ENCODE peak calls at places on chromosomes 2 and 18, in four cellular contexts. R is OCI-LY7, G is mesothelial cell of epicardium, O is AG10803. Y is an unnamed sample.

GRCh38 chr18:22045221-22045918 is 124.0 kb upstream of the GATA6 start:
- DNase-seq in R (no peak), G (no peak), O (no peak), Y (no peak)

GRCh38 chr2:165390875-165391274 is 78.6 kb upstream of the CSRNP3 start:
- DNase-seq in R (no peak), G (no peak), O (no peak), Y (no peak)

GRCh38 chr2:196592331-196592911 is 47.1 kb upstream of the CCDC150 start:
- DNase-seq in R (no peak), G (peak), O (peak), Y (no peak)

GRCh38 chr2:166343467-166343866 is 32.3 kb downstream of the SCN9A start:
- DNase-seq in R (peak), G (no peak), O (no peak), Y (peak)

GRCh38 chr2:140508756-140509155 is 1622.1 kb downstream of the LRP1B start:
- DNase-seq in R (no peak), G (no peak), O (no peak), Y (no peak)

GRCh38 chr2:150508497-150509137 is 21.1 kb upstream of the RND3 start:
- DNase-seq in R (no peak), G (no peak), O (no peak), Y (no peak)

GRCh38 chr2:73235315-73236028 is 1.4 kb downstream of the CCT7 start:
- DNase-seq in R (peak), G (no peak), O (no peak), Y (no peak)

GRCh38 chr18:60413944-60414547 is 41.5 kb upstream of the MC4R start:
- DNase-seq in R (peak), G (no peak), O (peak), Y (peak)

GRCh38 chr18:73340135-73340934 is 472.5 kb upstream of the NETO1 start:
- DNase-seq in R (no peak), G (no peak), O (peak), Y (no peak)

GRCh38 chr2:54680397-54681032 is 42.9 kb upstream of the EML6 start:
- DNase-seq in R (peak), G (no peak), O (peak), Y (no peak)

GRCh38 chr2:144163592-144163991 is 356.3 kb downstream of the ZEB2 start:
- DNase-seq in R (no peak), G (no peak), O (no peak), Y (no peak)

GRCh38 chr2:238128061-238129040 is 10.1 kb upstream of the KLHL30 start:
- DNase-seq in R (no peak), G (no peak), O (no peak), Y (no peak)

GRCh38 chr2:225328192-225328591 is 71.3 kb upstream of the NYAP2 start:
- DNase-seq in R (no peak), G (no peak), O (no peak), Y (no peak)

GRCh38 chr2:184743096-184743495 is 144.8 kb downstream of the ZNF804A start:
- DNase-seq in R (no peak), G (no peak), O (no peak), Y (no peak)

GRCh38 chr2:119827866-119828507 is 68.3 kb downstream of the PTPN4 start:
- DNase-seq in R (no peak), G (no peak), O (no peak), Y (no peak)

GRCh38 chr2:201904529-201905420 is 98.4 kb downstream of the CDK15 start:
- DNase-seq in R (peak), G (no peak), O (peak), Y (no peak)

GRCh38 chr18:36942264-36942663 is 113.3 kb downstream of the KIAA1328 start:
- DNase-seq in R (peak), G (no peak), O (peak), Y (peak)

GRCh38 chr2:184203661-184204060 is 394.7 kb upstream of the ZNF804A start:
- DNase-seq in R (no peak), G (no peak), O (no peak), Y (no peak)

DNA sequence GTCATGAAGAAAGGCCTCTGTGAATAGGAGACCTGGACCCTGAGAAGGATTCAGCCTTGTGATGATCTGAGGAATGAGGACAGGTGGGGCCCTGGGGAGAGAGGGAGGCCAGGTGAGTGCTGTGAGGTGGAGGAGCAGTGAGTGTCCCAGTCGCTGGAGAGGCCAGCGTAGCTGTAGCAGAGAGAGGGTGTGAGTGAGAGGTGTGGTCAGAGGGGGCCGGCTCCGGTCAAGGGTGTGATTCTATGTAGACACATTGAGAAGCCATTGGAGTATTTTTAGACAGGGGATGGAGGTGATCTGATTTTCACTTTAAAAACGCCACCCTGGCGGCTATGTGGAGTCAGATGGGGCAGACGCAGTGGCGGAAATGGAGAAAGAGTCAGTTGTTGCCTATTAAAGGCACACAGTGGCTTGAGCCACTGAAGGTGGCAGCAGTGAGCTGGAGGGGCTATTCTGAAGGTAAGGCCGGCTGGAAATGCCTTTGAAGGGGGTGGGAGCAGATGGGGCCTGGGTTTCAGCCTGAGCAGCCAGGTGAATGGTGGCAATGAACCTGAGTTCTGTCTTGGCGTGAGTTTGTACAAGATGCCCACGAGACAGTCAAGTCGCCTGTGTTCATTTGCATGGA is 55.6 kb downstream of the GREB1 start:
- DNase-seq in R (no peak), G (no peak), O (no peak), Y (no peak)
- TF ChIP-seq CTCF in R (peak), G (no peak), O (no peak), Y (no peak)

GRCh38 chr2:30373881-30374302 is 73.2 kb upstream of the LCLAT1 start:
- DNase-seq in R (no peak), G (no peak), O (peak), Y (no peak)
- TF ChIP-seq CTCF in R (no peak), G (no peak), O (peak), Y (no peak)

GRCh38 chr2:30826481-30826880 is 19.2 kb upstream of the CAPN13 start:
- DNase-seq in R (no peak), G (no peak), O (no peak), Y (no peak)
- TF ChIP-seq CTCF in R (no peak), G (no peak), O (no peak), Y (no peak)

GRCh38 chr18:75173125-75173432 is 35.9 kb downstream of the PTGR3 start:
- DNase-seq in R (peak), G (no peak), O (no peak), Y (no peak)
- TF ChIP-seq CTCF in R (peak), G (no peak), O (no peak), Y (no peak)

DNA sequence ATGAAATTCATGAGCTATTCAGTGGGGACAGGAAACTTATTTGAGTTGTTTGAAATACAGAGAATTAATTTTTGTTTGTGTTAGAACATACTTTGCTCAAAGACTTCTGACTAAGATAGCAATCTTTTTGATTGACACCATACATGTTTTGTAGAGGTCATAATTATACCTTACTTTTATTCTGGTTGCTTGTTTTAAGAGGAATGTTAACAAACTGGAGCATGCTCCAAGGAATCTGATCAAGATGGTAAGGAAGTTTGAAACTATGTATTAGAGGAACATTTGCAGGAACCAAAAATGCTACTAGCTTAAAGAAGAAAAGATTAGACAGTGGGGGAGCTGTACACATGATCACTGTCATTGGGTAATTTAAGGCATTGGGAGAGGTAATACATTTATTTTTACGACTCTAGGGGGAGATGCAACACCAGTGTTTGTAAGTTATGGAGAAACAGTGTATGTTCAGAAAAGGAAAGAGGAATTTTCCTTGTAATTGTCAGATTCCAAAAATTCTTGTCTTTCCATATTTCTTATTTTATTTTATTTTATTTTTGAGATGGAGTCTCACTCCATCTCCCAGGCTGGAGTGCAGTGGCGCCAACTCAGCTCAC is 8.0 kb downstream of the AGFG1 start:
- DNase-seq in R (peak), G (no peak), O (peak), Y (no peak)
- TF ChIP-seq CTCF in R (peak), G (no peak), O (peak), Y (no peak)

GRCh38 chr2:236101311-236101950 is 66.8 kb downstream of the GBX2 start:
- DNase-seq in R (no peak), G (no peak), O (no peak), Y (no peak)
- TF ChIP-seq CTCF in R (no peak), G (no peak), O (no peak), Y (no peak)

GRCh38 chr2:31136000-31136399 is 2.2 kb downstream of the GALNT14 start:
- DNase-seq in R (no peak), G (no peak), O (no peak), Y (no peak)

GRCh38 chr2:31137211-31138036 is 816 bp downstream of the GALNT14 start:
- DNase-seq in R (peak), G (no peak), O (no peak), Y (peak)

GRCh38 chr2:31140151-31140550 is 1.9 kb upstream of the GALNT14 start:
- DNase-seq in R (no peak), G (no peak), O (peak), Y (no peak)

GRCh38 chr2:31136732-31137131 is 1.5 kb downstream of the GALNT14 start:
- DNase-seq in R (peak), G (no peak), O (no peak), Y (no peak)

DNA sequence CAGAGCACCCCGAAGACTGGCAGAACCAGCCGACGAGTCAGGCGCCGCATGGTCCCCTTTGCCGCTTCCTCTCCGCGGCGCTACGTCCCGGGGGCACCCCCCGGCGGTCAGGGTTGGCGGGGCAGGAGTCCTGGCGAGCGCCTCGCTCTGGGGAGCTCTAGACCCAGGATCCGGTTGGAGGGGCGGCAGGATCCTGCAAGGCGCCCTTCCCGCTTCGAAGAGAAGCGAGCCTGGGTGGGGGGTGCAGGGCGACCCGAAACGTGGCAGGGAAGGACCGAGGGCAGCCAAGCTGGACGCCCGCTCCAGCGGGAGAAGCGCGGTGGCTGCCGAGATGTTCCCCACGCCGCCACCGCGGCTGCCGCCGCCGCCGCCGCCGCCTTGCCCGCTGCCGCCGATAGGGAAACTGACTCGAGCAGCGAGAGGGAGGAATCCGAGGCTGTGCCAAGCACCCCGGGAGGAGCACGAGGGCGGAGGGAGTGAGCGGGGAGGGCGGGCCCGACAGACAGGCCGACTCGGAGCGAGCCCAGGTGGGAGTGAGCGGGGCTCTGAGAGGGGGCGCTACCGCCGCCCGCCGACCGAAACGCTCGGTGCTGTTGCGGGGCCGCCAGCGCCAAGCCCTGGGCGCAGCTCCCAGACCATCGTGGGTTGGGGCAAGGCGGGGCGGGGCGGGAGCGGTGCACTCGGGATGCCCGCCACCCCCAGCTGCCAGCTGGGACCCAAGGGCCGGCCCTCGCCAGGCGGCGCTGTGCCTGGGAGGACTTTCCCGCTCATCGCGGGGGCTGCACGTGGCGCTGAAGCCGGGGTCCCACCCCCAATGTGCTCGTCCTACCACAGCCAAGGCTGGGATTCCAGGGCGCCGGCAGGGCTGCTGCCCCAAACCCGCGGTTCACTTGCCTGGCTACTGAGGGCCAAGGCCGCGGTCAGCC is at the start of gene GALNT14:
- DNase-seq in R (peak), G (peak), O (peak), Y (peak)
- TF ChIP-seq CTCF in R (peak), G (peak), O (peak), Y (peak)

DNA sequence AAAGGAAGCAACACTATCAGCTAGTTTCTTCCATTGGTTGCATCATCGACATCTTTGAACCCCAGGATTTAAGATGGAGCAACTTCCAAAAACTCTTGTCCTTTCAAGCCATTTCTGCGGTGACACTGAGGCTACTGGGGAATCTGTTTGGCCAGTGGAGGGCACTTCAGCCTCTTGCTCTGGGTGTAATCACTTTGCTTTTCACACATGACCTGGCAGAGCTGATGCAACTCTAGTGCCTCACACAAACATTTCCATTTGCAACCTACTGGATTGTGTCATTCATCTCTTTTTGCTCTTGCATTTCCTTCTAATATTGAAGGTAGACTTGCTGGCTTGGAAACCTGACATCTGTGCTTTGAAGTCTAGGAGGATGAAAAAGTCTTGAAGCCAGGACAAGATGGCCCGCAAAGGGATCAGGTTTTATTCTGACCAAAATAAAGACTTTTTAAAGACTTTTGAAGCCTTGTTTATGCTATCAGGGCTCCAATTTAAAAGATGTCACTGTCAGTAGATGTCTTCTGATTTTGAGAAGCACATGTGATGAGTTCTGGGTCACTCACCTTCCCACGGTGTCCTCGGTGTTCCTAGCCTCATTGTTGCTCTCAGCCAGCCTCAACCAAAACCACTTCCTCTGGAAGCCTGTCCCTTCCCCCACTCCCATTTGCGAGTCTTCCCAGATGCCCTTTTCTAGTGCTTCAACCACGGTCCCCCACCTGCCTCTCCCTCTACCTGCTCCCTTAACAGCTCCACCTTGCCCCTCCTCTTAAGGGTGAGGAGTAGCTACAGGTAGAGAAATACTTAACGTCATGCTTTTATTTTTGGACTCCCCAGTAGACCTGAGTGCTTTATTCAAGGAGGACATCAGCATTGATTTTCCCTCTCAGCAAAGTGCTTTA is 69.7 kb upstream of the KCNE4 start:
- DNase-seq in R (peak), G (no peak), O (peak), Y (peak)
- TF ChIP-seq CTCF in R (peak), G (no peak), O (peak), Y (peak)

DNA sequence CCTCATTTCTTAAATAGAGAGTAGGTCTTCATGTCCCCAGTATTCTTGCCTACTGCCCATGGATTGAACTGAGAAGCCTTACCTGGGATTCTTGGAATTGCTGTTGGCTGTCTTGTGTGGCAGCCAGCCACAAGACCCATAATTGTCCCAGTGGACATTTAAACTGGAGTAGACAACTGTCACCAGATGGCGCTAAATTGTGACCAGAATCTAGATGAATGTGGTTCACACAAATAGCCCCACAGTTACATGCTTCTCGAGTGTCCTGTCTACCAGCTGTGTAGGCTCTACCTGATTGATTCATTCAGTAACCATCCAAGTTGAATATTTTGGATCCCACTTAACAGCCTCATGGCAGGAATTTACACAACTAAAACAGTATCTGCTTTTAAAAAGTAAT is 73.2 kb downstream of the MAP4K4 start:
- DNase-seq in R (peak), G (no peak), O (peak), Y (no peak)
- TF ChIP-seq CTCF in R (peak), G (no peak), O (peak), Y (no peak)

GRCh38 chr2:50513724-50514123 is 518.2 kb downstream of the NRXN1 start:
- DNase-seq in R (no peak), G (no peak), O (no peak), Y (no peak)
- TF ChIP-seq CTCF in R (peak), G (no peak), O (no peak), Y (no peak)